ENCODE peak calls at places on chromosome 1, in four cellular contexts. U, H, R and Y are unnamed samples.

GRCh38 chr1:199272690-199273089 is 633.9 kb downstream of the PTPRC start:
- DNase-seq in U (no peak), H (no peak), R (no peak), Y (peak)

GRCh38 chr1:93692001-93692400 is 10.4 kb upstream of the BCAR3 start:
- DNase-seq in H (no peak), R (no peak), U (no peak), Y (no peak)

GRCh38 chr1:159881930-159882839 is 17.8 kb downstream of the CFAP45 start:
- DNase-seq in H (peak), U (no peak), R (no peak), Y (peak)

GRCh38 chr1:34983700-34984355 is 1.3 kb downstream of the TMEM35B start:
- DNase-seq in U (no peak), R (no peak), H (no peak), Y (no peak)

GRCh38 chr1:66725885-66726665 is 26.2 kb upstream of the DYNLT5 start:
- DNase-seq in R (peak), H (peak), U (peak), Y (peak)

GRCh38 chr1:201739492-201740085 is 89.4 kb upstream of the IPO9 start:
- DNase-seq in H (peak), R (peak), U (peak), Y (no peak)

GRCh38 chr1:164703971-164704411 is 145.0 kb downstream of the PBX1 start:
- DNase-seq in U (no peak), R (no peak), H (no peak), Y (no peak)

GRCh38 chr1:19635646-19636045 is 8.5 kb upstream of the NBL1 start:
- DNase-seq in R (no peak), H (no peak), U (no peak), Y (no peak)

GRCh38 chr1:53629101-53629691 is 109.8 kb downstream of the GLIS1 start:
- DNase-seq in R (no peak), H (no peak), U (no peak), Y (no peak)